ENCODE peak calls at places on chromosomes 13 and 19, in ten cellular contexts. T is psoas muscle, M is heart right ventricle, K is brain microvascular endothelial cell, D is neural progenitor cell, W is tibial nerve, O is ascending aorta, Z is left ventricle myocardium inferior, B is epithelial cell of proximal tubule, G is lower leg skin. H is an unnamed sample.

GRCh38 chr19:7505682-7506384 is 10.1 kb upstream of the ZNF358 start:
- DNase-seq in D (peak), K (no peak), T (no peak), W (no peak), G (no peak), B (no peak), M (no peak), Z (no peak), O (no peak), H (no peak)

GRCh38 chr19:34241513-34242337 is 12.6 kb upstream of the GARRE1 start:
- DNase-seq in M (no peak), B (no peak), K (no peak), G (no peak), Z (no peak), D (peak), T (no peak), O (no peak), W (no peak), H (no peak)

GRCh38 chr13:29758591-29759114 is 91.8 kb downstream of the UBL3 start:
- DNase-seq in K (peak), T (peak), Z (no peak), W (no peak), B (no peak), O (peak), M (no peak), D (no peak), G (no peak), H (no peak)

GRCh38 chr13:27403252-27403678 is 21.2 kb upstream of the GTF3A start:
- DNase-seq in Z (no peak), O (no peak), M (no peak), W (no peak), K (peak), G (no peak), D (peak), T (no peak), B (peak), H (no peak)

GRCh38 chr19:18204394-18205179 is 745 bp upstream of the RAB3A start:
- DNase-seq in Z (no peak), O (no peak), K (peak), M (peak), W (peak), T (peak), G (peak), D (peak), B (no peak), H (peak)

GRCh38 chr13:112204881-112205327 is 138.0 kb downstream of the SOX1 start:
- DNase-seq in T (no peak), K (no peak), O (no peak), W (no peak), Z (peak), G (no peak), D (peak), B (no peak), M (peak), H (no peak)

GRCh38 chr13:24261566-24261965 is 47.8 kb upstream of the C1QTNF9 start:
- DNase-seq in B (no peak), Z (no peak), O (no peak), G (no peak), D (no peak), T (no peak), K (no peak), M (no peak), W (no peak), H (no peak)

GRCh38 chr19:51727349-51727880 is 3.6 kb upstream of the HAS1 start:
- DNase-seq in Z (no peak), K (peak), G (no peak), B (no peak), W (no peak), D (no peak), O (no peak), M (no peak), T (no peak), H (no peak)

GRCh38 chr13:113928701-113929627 is 44.9 kb downstream of the C13orf46 start:
- DNase-seq in B (no peak), M (peak), G (peak), D (no peak), K (no peak), T (peak), W (peak), Z (peak), O (peak), H (peak)

GRCh38 chr19:41175825-41176734 is 16.9 kb upstream of the CYP2S1 start:
- DNase-seq in K (peak), W (peak), B (peak), G (peak), O (peak), Z (peak), D (peak), T (no peak), M (no peak), H (no peak)

GRCh38 chr19:46745521-46746280 is at the start of gene FKRP:
- DNase-seq in K (no peak), O (no peak), T (no peak), M (peak), Z (peak), D (peak), G (no peak), B (no peak), W (no peak), H (peak)

GRCh38 chr13:24050292-24050711 is 110.2 kb upstream of the SPATA13 start:
- DNase-seq in T (peak), K (peak), W (no peak), Z (peak), M (peak), B (no peak), D (no peak), G (no peak), O (no peak), H (peak)

GRCh38 chr13:51608857-51609406 is 24.7 kb downstream of the WDFY2 start:
- DNase-seq in K (no peak), G (no peak), M (no peak), B (no peak), W (no peak), D (no peak), Z (no peak), O (no peak), T (no peak), H (no peak)

GRCh38 chr19:56112313-56112709 is 8.8 kb downstream of the ZNF787 start:
- DNase-seq in O (no peak), D (no peak), T (no peak), Z (no peak), B (no peak), K (no peak), W (no peak), M (no peak), G (no peak), H (no peak)

GRCh38 chr13:74111399-74111798 is 22.8 kb downstream of the KLF12 start:
- DNase-seq in Z (no peak), M (no peak), G (no peak), B (no peak), W (no peak), K (no peak), T (no peak), D (no peak), O (no peak), H (no peak)

GRCh38 chr19:45113628-45114027 is 20.6 kb downstream of the PPP1R37 start:
- DNase-seq in M (no peak), K (no peak), D (no peak), G (no peak), O (no peak), T (no peak), W (no peak), Z (no peak), B (no peak), H (no peak)

GRCh38 chr19:5017235-5017634 is 48.3 kb downstream of the KDM4B start:
- DNase-seq in D (no peak), W (no peak), B (no peak), T (no peak), Z (no peak), O (no peak), K (no peak), M (no peak), G (no peak), H (no peak)

GRCh38 chr19:43124360-43124759 is 41.9 kb upstream of the PSG2 start:
- DNase-seq in O (no peak), G (no peak), W (no peak), M (no peak), T (no peak), K (no peak), Z (no peak), B (no peak), D (no peak), H (no peak)

GRCh38 chr13:110363009-110363408 is 55.9 kb downstream of the COL4A2 start:
- DNase-seq in Z (no peak), T (no peak), M (no peak), G (no peak), K (peak), D (peak), O (no peak), W (no peak), B (no peak), H (peak)

GRCh38 chr13:19845758-19846157 is 17.7 kb downstream of the ZMYM5 start:
- DNase-seq in W (no peak), D (no peak), Z (no peak), T (no peak), K (peak), B (no peak), M (no peak), O (no peak), G (no peak), H (peak)

GRCh38 chr13:111363591-111363990 is 43.1 kb downstream of the TEX29 start:
- DNase-seq in K (no peak), O (no peak), M (no peak), W (no peak), B (no peak), Z (no peak), T (no peak), G (no peak), D (no peak), H (no peak)

GRCh38 chr19:40191836-40192646 is 815 bp downstream of the MAP3K10 start:
- DNase-seq in B (no peak), D (peak), T (peak), M (peak), K (no peak), O (no peak), W (no peak), Z (no peak), G (no peak), H (peak)

GRCh38 chr19:16199275-16199932 is 1.7 kb downstream of the AP1M1 start:
- DNase-seq in D (no peak), K (no peak), W (no peak), Z (no peak), B (no peak), T (no peak), G (no peak), M (no peak), O (no peak), H (no peak)

GRCh38 chr13:30142502-30143211 is 164.7 kb downstream of the KATNAL1 start:
- DNase-seq in Z (no peak), O (no peak), W (peak), B (peak), G (peak), T (peak), M (no peak), D (no peak), K (peak), H (peak)

GRCh38 chr19:6393982-6394412 is 1.0 kb upstream of the GTF2F1 start:
- DNase-seq in O (no peak), Z (no peak), D (no peak), K (no peak), M (no peak), T (no peak), W (no peak), B (no peak), G (no peak), H (no peak)

GRCh38 chr19:39509233-39509632 is 5.7 kb upstream of the SELENOV start:
- DNase-seq in K (no peak), B (no peak), M (no peak), D (no peak), W (no peak), Z (no peak), G (no peak), O (no peak), T (no peak), H (no peak)

GRCh38 chr19:6674868-6675305 is 4.9 kb upstream of the TNFSF14 start:
- DNase-seq in B (no peak), Z (peak), K (peak), T (peak), W (peak), D (peak), M (peak), G (peak), O (peak), H (peak)

GRCh38 chr13:33479066-33479465 is 193.5 kb upstream of the STARD13 start:
- DNase-seq in Z (no peak), G (no peak), T (no peak), O (no peak), D (no peak), M (no peak), B (no peak), K (no peak), W (no peak), H (no peak)

GRCh38 chr19:19062454-19063182 is 1.2 kb upstream of the SLC25A42 start:
- DNase-seq in W (no peak), O (no peak), K (peak), T (no peak), B (no peak), M (no peak), D (no peak), Z (no peak), G (no peak), H (no peak)

GRCh38 chr19:15418112-15418587 is 638 bp downstream of the AKAP8L start:
- DNase-seq in W (no peak), D (peak), T (no peak), G (no peak), M (no peak), K (peak), O (no peak), Z (no peak), B (peak), H (no peak)

GRCh38 chr19:35986664-35987570 is 8.1 kb upstream of the SDHAF1 start:
- DNase-seq in M (peak), D (peak), W (no peak), Z (peak), G (peak), T (peak), B (no peak), O (no peak), K (no peak), H (no peak)

GRCh38 chr13:49533586-49534269 is 38.0 kb downstream of the PHF11 start:
- DNase-seq in K (no peak), G (no peak), O (no peak), W (no peak), B (no peak), M (no peak), T (no peak), D (no peak), Z (no peak), H (no peak)

GRCh38 chr13:98327326-98328314 is 150.6 kb upstream of the RNF113B start:
- DNase-seq in Z (no peak), T (no peak), O (no peak), K (peak), M (no peak), D (peak), W (no peak), B (no peak), G (no peak), H (no peak)

GRCh38 chr19:31334101-31334848 is 15.0 kb downstream of the TSHZ3 start:
- DNase-seq in M (no peak), W (no peak), T (no peak), D (no peak), B (no peak), Z (no peak), O (no peak), G (no peak), K (peak), H (no peak)

GRCh38 chr13:49580980-49581680 is 4.2 kb downstream of the RCBTB1 start:
- DNase-seq in T (no peak), B (no peak), Z (no peak), D (no peak), W (no peak), K (no peak), M (no peak), O (no peak), G (no peak), H (no peak)

GRCh38 chr19:43488179-43488578 is 16.4 kb downstream of the PHLDB3 start:
- DNase-seq in W (no peak), B (no peak), G (no peak), D (no peak), K (no peak), T (no peak), O (no peak), M (no peak), Z (no peak), H (no peak)

GRCh38 chr19:2603320-2603719 is 99.2 kb downstream of the GNG7 start:
- DNase-seq in T (peak), O (no peak), D (peak), K (peak), B (no peak), M (peak), G (no peak), Z (peak), W (peak), H (peak)

GRCh38 chr19:52231154-52231565 is 38.2 kb upstream of the ZNF766 start:
- DNase-seq in D (no peak), Z (no peak), T (no peak), O (no peak), B (no peak), M (no peak), K (peak), G (no peak), W (no peak), H (no peak)

DNA sequence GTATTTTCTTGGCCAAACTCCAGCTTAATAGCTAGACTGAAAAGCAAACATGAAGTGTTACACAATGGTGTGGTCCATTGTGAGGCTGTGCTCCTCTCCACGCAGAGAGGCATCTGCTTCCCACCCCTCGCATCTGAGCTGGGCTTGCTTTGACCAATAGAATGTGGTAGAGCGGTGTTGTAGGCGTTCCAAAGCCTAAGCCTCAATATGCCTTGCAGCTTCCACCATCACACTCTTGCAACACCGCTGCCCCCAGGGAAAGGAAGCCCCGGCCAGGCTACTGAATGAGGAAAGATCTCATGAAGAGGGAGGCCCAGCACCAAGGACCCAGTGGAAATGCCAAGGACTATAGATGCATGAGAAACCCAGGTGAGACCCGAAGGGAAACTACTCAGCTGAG is 9.4 kb downstream of the FLT1 start:
- DNase-seq in Z (no peak), G (no peak), D (no peak), T (no peak), O (no peak), W (no peak), K (no peak), M (no peak), B (no peak), H (no peak)
- H3K4me3 ChIP-seq in Z (no peak), G (no peak), D (no peak), T (no peak), O (no peak), W (no peak), K (no peak), M (no peak), B (no peak), H (no peak)

GRCh38 chr19:14181906-14182305 is 24.1 kb downstream of the ADGRL1 start:
- DNase-seq in K (no peak), G (no peak), D (no peak), B (no peak), T (no peak), W (no peak), M (no peak), O (no peak), Z (no peak), H (no peak)

GRCh38 chr19:14187586-14187985 is 18.4 kb downstream of the ADGRL1 start:
- DNase-seq in Z (no peak), M (no peak), G (no peak), K (no peak), B (no peak), D (no peak), O (no peak), W (no peak), T (no peak), H (no peak)

GRCh38 chr19:14182481-14182880 is 23.5 kb downstream of the ADGRL1 start:
- DNase-seq in K (no peak), Z (no peak), T (no peak), B (no peak), O (no peak), D (no peak), M (no peak), G (no peak), W (no peak), H (no peak)

GRCh38 chr19:14185158-14185557 is 20.8 kb downstream of the ADGRL1 start:
- DNase-seq in G (no peak), D (no peak), K (no peak), Z (no peak), T (no peak), W (no peak), B (no peak), O (no peak), M (no peak), H (no peak)

GRCh38 chr19:14183741-14184395 is 22.1 kb downstream of the ADGRL1 start:
- DNase-seq in T (no peak), B (no peak), W (no peak), K (no peak), G (no peak), D (no peak), O (no peak), M (no peak), Z (no peak), H (no peak)
- H3K4me3 ChIP-seq in T (no peak), B (no peak), W (no peak), K (no peak), G (no peak), D (no peak), O (no peak), M (no peak), Z (no peak), H (no peak)

GRCh38 chr13:21948781-21949474 is 278.1 kb downstream of the FGF9 start:
- DNase-seq in T (no peak), B (no peak), W (no peak), D (no peak), Z (no peak), K (no peak), M (no peak), G (no peak), O (no peak), H (no peak)
- H3K4me3 ChIP-seq in T (no peak), B (no peak), W (no peak), D (no peak), Z (no peak), K (no peak), M (no peak), G (no peak), O (no peak), H (no peak)

GRCh38 chr13:41960700-41961697 is at the start of gene VWA8:
- DNase-seq in D (peak), W (peak), G (peak), T (peak), Z (peak), M (peak), B (no peak), K (peak), O (no peak), H (peak)

GRCh38 chr13:41962994-41963393 is 2.1 kb upstream of the VWA8 start:
- DNase-seq in B (no peak), Z (no peak), M (no peak), G (no peak), T (no peak), O (no peak), W (no peak), K (no peak), D (no peak), H (no peak)

GRCh38 chr13:41956272-41956671 is 4.6 kb downstream of the VWA8 start:
- DNase-seq in K (no peak), O (no peak), M (no peak), D (no peak), Z (no peak), G (no peak), T (no peak), B (no peak), W (no peak), H (no peak)

GRCh38 chr13:41955605-41956004 is 5.3 kb downstream of the VWA8 start:
- DNase-seq in Z (no peak), B (no peak), W (no peak), T (no peak), G (no peak), K (no peak), O (no peak), D (no peak), M (no peak), H (no peak)

DNA sequence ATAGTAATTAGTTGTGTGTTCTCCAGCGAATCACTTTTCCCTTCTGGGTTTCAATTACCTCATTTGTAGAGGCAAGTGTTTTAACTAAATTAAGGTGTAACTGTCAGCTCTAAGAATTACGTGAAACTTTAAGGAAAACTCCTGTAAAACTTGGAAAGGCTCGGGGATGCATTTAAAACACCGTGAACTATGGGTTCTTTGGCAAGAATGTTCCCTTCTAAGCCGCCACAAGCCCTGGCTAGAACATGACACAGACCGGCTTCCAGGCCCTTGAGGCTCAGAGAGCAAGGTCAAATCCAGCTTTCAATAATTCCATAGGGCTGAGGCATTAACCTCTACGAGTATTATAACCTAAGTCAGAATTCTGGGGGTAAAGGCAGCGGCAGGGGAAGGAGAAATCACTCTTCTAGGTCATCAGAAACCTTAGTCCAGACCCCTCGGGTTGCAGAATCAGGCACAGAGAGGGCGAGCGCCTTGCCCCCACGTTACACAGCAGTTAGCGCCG is 662 bp downstream of the VWA8 start:
- DNase-seq in D (no peak), M (no peak), T (no peak), O (no peak), Z (no peak), B (peak), G (no peak), K (no peak), W (no peak), H (no peak)
- H3K4me3 ChIP-seq in D (peak), M (peak), T (peak), O (peak), Z (peak), B (peak), G (peak), K (peak), W (peak), H (peak)

GRCh38 chr19:48499352-48500090 is 12.1 kb downstream of the LMTK3 start:
- DNase-seq in K (no peak), Z (no peak), O (no peak), M (no peak), W (no peak), D (no peak), G (no peak), B (no peak), T (no peak), H (no peak)

GRCh38 chr19:48501961-48502719 is 9.5 kb downstream of the LMTK3 start:
- DNase-seq in T (no peak), W (no peak), M (no peak), K (no peak), B (peak), O (peak), D (peak), Z (no peak), G (peak), H (peak)

GRCh38 chr19:48500830-48501445 is 10.7 kb downstream of the LMTK3 start:
- DNase-seq in D (no peak), T (no peak), B (no peak), M (no peak), W (no peak), G (no peak), O (no peak), K (no peak), Z (no peak), H (no peak)

GRCh38 chr19:48501446-48501960 is 10.1 kb downstream of the LMTK3 start:
- DNase-seq in D (peak), G (no peak), T (no peak), M (no peak), O (no peak), Z (no peak), K (no peak), W (no peak), B (no peak), H (no peak)

GRCh38 chr19:48502720-48503018 is 9.0 kb downstream of the LMTK3 start:
- DNase-seq in Z (no peak), O (no peak), K (no peak), T (no peak), G (no peak), W (no peak), D (no peak), B (no peak), M (no peak), H (no peak)
- H3K4me3 ChIP-seq in Z (no peak), O (no peak), K (no peak), T (no peak), G (no peak), W (no peak), D (peak), B (peak), M (no peak), H (no peak)

H was measured in uterus.